ENCODE peak calls at places on chromosomes 11 and 22, in seven cellular contexts. One of them, this sample, is unnamed.

GRCh38 chr22:46107089-46107664 is 43.1 kb upstream of the PPARA start:
- DNase-seq in AG04450: no peak
- DNase-seq in activated B cell treated with CpG ODN at 0.5 μM for 24 hours: no peak
- DNase-seq in chondrocyte: no peak
- DNase-seq in PC-9: no peak
- DNase-seq in CD8-positive, alpha-beta T cell: no peak
- DNase-seq in cardiac muscle cell: no peak
- DNase-seq in this sample: no peak

GRCh38 chr11:9030601-9031000 is 26.8 kb upstream of the NRIP3 start:
- DNase-seq in AG04450: no peak
- DNase-seq in activated B cell treated with CpG ODN at 0.5 μM for 24 hours: no peak
- DNase-seq in chondrocyte: no peak
- DNase-seq in PC-9: no peak
- DNase-seq in CD8-positive, alpha-beta T cell: no peak
- DNase-seq in cardiac muscle cell: no peak
- DNase-seq in this sample: no peak

GRCh38 chr11:119447664-119448242 is 24.8 kb upstream of the THY1 start:
- DNase-seq in AG04450: no peak
- DNase-seq in activated B cell treated with CpG ODN at 0.5 μM for 24 hours: no peak
- DNase-seq in chondrocyte: no peak
- DNase-seq in PC-9: no peak
- DNase-seq in CD8-positive, alpha-beta T cell: no peak
- DNase-seq in cardiac muscle cell: no peak
- DNase-seq in this sample: no peak

GRCh38 chr22:41250127-41250526 is 9.4 kb upstream of the CHADL start:
- DNase-seq in AG04450: no peak
- DNase-seq in activated B cell treated with CpG ODN at 0.5 μM for 24 hours: no peak
- DNase-seq in chondrocyte: no peak
- DNase-seq in PC-9: no peak
- DNase-seq in CD8-positive, alpha-beta T cell: no peak
- DNase-seq in cardiac muscle cell: no peak
- DNase-seq in this sample: no peak

GRCh38 chr11:57588038-57588710 is 9.3 kb upstream of the SERPING1 start:
- DNase-seq in AG04450: no peak
- DNase-seq in activated B cell treated with CpG ODN at 0.5 μM for 24 hours: no peak
- DNase-seq in chondrocyte: no peak
- DNase-seq in PC-9: no peak
- DNase-seq in CD8-positive, alpha-beta T cell: no peak
- DNase-seq in cardiac muscle cell: no peak
- DNase-seq in this sample: no peak

GRCh38 chr11:116312560-116313340 is 460.0 kb downstream of the BUD13 start:
- DNase-seq in AG04450: no peak
- DNase-seq in activated B cell treated with CpG ODN at 0.5 μM for 24 hours: no peak
- DNase-seq in chondrocyte: no peak
- DNase-seq in PC-9: no peak
- DNase-seq in CD8-positive, alpha-beta T cell: no peak
- DNase-seq in cardiac muscle cell: no peak
- DNase-seq in this sample: no peak

GRCh38 chr11:78365381-78365792 is 52.2 kb downstream of the GAB2 start:
- DNase-seq in AG04450: no peak
- DNase-seq in activated B cell treated with CpG ODN at 0.5 μM for 24 hours: no peak
- DNase-seq in chondrocyte: no peak
- DNase-seq in PC-9: peak; percentile 95
- DNase-seq in CD8-positive, alpha-beta T cell: no peak
- DNase-seq in cardiac muscle cell: peak; percentile 57
- DNase-seq in this sample: peak; percentile 12

GRCh38 chr22:42844756-42845155 is 12.3 kb downstream of the ARFGAP3 start:
- DNase-seq in AG04450: no peak
- DNase-seq in activated B cell treated with CpG ODN at 0.5 μM for 24 hours: no peak
- DNase-seq in chondrocyte: no peak
- DNase-seq in PC-9: peak; percentile 96
- DNase-seq in CD8-positive, alpha-beta T cell: no peak
- DNase-seq in cardiac muscle cell: no peak
- DNase-seq in this sample: no peak

GRCh38 chr22:43820671-43821305 is 8.7 kb upstream of the EFCAB6 start:
- DNase-seq in AG04450: no peak
- DNase-seq in activated B cell treated with CpG ODN at 0.5 μM for 24 hours: no peak
- DNase-seq in chondrocyte: no peak
- DNase-seq in PC-9: no peak
- DNase-seq in CD8-positive, alpha-beta T cell: no peak
- DNase-seq in cardiac muscle cell: no peak
- DNase-seq in this sample: no peak

GRCh38 chr11:72222106-72222891 is 2.3 kb upstream of the INPPL1 start:
- DNase-seq in AG04450: no peak
- DNase-seq in activated B cell treated with CpG ODN at 0.5 μM for 24 hours: no peak
- DNase-seq in chondrocyte: no peak
- DNase-seq in PC-9: no peak
- DNase-seq in CD8-positive, alpha-beta T cell: no peak
- DNase-seq in cardiac muscle cell: peak; percentile 59
- DNase-seq in this sample: no peak

GRCh38 chr11:67996622-67997459 is 7.1 kb downstream of the UNC93B1 start:
- DNase-seq in AG04450: no peak
- DNase-seq in activated B cell treated with CpG ODN at 0.5 μM for 24 hours: no peak
- DNase-seq in chondrocyte: no peak
- DNase-seq in PC-9: peak; percentile 61
- DNase-seq in CD8-positive, alpha-beta T cell: no peak
- DNase-seq in cardiac muscle cell: peak; percentile 75
- DNase-seq in this sample: no peak

GRCh38 chr22:40156001-40156516 is 21.7 kb upstream of the TNRC6B start:
- DNase-seq in AG04450: no peak
- DNase-seq in activated B cell treated with CpG ODN at 0.5 μM for 24 hours: no peak
- DNase-seq in chondrocyte: no peak
- DNase-seq in PC-9: peak; percentile 98
- DNase-seq in CD8-positive, alpha-beta T cell: no peak
- DNase-seq in cardiac muscle cell: peak; percentile 72
- DNase-seq in this sample: no peak
- TF ChIP-seq CTCF in AG04450: peak; percentile 24
- TF ChIP-seq CTCF in activated B cell treated with CpG ODN at 0.5 μM for 24 hours: no peak
- TF ChIP-seq CTCF in chondrocyte: peak; percentile 59
- TF ChIP-seq CTCF in PC-9: peak; percentile 54
- TF ChIP-seq CTCF in CD8-positive, alpha-beta T cell: no peak
- TF ChIP-seq CTCF in cardiac muscle cell: peak; percentile 38
- TF ChIP-seq CTCF in this sample: peak; percentile 22

GRCh38 chr22:32355760-32356159 is 1.9 kb upstream of the RFPL3 start:
- DNase-seq in AG04450: no peak
- DNase-seq in activated B cell treated with CpG ODN at 0.5 μM for 24 hours: no peak
- DNase-seq in chondrocyte: no peak
- DNase-seq in PC-9: peak; percentile 46
- DNase-seq in CD8-positive, alpha-beta T cell: no peak
- DNase-seq in cardiac muscle cell: no peak
- DNase-seq in this sample: no peak
- TF ChIP-seq CTCF in AG04450: no peak
- TF ChIP-seq CTCF in activated B cell treated with CpG ODN at 0.5 μM for 24 hours: no peak
- TF ChIP-seq CTCF in chondrocyte: peak; percentile 10
- TF ChIP-seq CTCF in PC-9: peak; percentile 60
- TF ChIP-seq CTCF in CD8-positive, alpha-beta T cell: no peak
- TF ChIP-seq CTCF in cardiac muscle cell: no peak
- TF ChIP-seq CTCF in this sample: peak; percentile 44

GRCh38 chr11:39361557-39361956 is 2097.9 kb downstream of the LRRC4C start:
- DNase-seq in AG04450: no peak
- DNase-seq in activated B cell treated with CpG ODN at 0.5 μM for 24 hours: no peak
- DNase-seq in chondrocyte: no peak
- DNase-seq in PC-9: no peak
- DNase-seq in CD8-positive, alpha-beta T cell: no peak
- DNase-seq in cardiac muscle cell: no peak
- DNase-seq in this sample: no peak

GRCh38 chr11:39367526-39367925 is 2091.9 kb downstream of the LRRC4C start:
- DNase-seq in AG04450: no peak
- DNase-seq in activated B cell treated with CpG ODN at 0.5 μM for 24 hours: no peak
- DNase-seq in chondrocyte: no peak
- DNase-seq in PC-9: no peak
- DNase-seq in CD8-positive, alpha-beta T cell: no peak
- DNase-seq in cardiac muscle cell: no peak
- DNase-seq in this sample: no peak

GRCh38 chr11:39365809-39366436 is 2093.5 kb downstream of the LRRC4C start:
- DNase-seq in AG04450: no peak
- DNase-seq in activated B cell treated with CpG ODN at 0.5 μM for 24 hours: no peak
- DNase-seq in chondrocyte: no peak
- DNase-seq in PC-9: peak; percentile 37
- DNase-seq in CD8-positive, alpha-beta T cell: no peak
- DNase-seq in cardiac muscle cell: peak; percentile 19
- DNase-seq in this sample: no peak
- TF ChIP-seq CTCF in AG04450: no peak
- TF ChIP-seq CTCF in activated B cell treated with CpG ODN at 0.5 μM for 24 hours: no peak
- TF ChIP-seq CTCF in chondrocyte: peak; percentile 78
- TF ChIP-seq CTCF in PC-9: peak; percentile 41
- TF ChIP-seq CTCF in CD8-positive, alpha-beta T cell: no peak
- TF ChIP-seq CTCF in cardiac muscle cell: no peak
- TF ChIP-seq CTCF in this sample: no peak

DNA sequence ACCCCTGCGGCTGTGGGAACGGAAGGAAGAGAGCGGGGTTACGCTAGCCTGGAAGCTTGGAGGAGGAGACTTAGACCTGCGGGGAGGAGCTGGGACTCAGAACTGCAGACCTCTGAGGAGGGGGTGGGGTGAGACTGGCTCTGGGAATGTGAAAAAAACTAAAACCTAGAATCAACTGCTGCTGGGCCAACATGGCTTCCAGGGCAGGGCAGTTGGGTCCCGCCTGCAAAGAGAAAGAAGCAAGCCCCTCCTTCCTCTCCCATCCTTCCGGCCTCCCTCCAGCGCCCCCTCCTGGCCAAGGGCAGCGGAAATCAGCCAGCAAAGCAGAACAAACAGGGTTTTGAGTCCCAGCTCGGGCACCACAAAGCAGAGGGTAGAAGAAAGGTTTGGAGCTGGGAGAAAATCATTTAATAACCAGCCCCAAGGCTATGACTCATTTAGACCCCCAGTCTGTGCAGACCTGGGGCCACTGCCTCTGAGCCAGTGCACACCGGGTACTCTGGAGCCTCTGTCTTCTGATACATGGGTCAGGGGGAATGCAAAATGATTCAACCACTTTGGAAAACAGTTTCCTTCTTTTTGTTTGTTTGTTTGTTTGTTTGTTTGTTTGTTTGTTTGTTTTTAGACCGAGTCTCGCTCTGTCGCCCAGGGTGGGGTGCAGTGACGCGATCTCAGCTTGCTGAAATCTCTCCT is 7.3 kb upstream of the NCF4 start:
- DNase-seq in AG04450: no peak
- DNase-seq in activated B cell treated with CpG ODN at 0.5 μM for 24 hours: peak; percentile 78
- DNase-seq in chondrocyte: no peak
- DNase-seq in PC-9: peak; percentile 57
- DNase-seq in CD8-positive, alpha-beta T cell: peak; percentile 72
- DNase-seq in cardiac muscle cell: peak; percentile 51
- DNase-seq in this sample: peak; percentile 46
- TF ChIP-seq CTCF in AG04450: peak; percentile 59
- TF ChIP-seq CTCF in activated B cell treated with CpG ODN at 0.5 μM for 24 hours: no peak
- TF ChIP-seq CTCF in chondrocyte: peak; percentile 78
- TF ChIP-seq CTCF in PC-9: peak; percentile 93
- TF ChIP-seq CTCF in CD8-positive, alpha-beta T cell: peak; percentile 70
- TF ChIP-seq CTCF in cardiac muscle cell: peak; percentile 81
- TF ChIP-seq CTCF in this sample: peak; percentile 59

DNA sequence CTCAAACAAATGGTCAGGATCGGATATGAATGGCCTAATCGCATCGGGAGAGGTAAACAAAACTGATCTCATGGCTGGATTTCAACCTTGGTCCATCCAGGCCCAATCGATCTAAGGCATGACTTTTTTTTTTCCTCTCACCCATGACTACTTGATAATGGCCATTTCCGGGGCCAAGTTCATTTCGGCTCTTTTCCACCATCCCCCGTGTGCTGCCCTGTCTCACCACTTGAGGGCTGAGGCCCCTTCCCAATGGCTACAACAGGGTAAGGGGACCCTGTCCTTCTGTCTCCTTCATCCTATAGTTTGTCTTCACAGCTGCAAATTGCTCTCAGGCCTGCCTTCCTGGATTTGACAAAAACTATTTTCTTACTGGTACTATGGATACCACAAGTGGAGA is 26.7 kb downstream of the GRAP2 start:
- DNase-seq in AG04450: no peak
- DNase-seq in activated B cell treated with CpG ODN at 0.5 μM for 24 hours: no peak
- DNase-seq in chondrocyte: no peak
- DNase-seq in PC-9: no peak
- DNase-seq in CD8-positive, alpha-beta T cell: no peak
- DNase-seq in cardiac muscle cell: no peak
- DNase-seq in this sample: no peak
- TF ChIP-seq CTCF in AG04450: peak; percentile 27
- TF ChIP-seq CTCF in activated B cell treated with CpG ODN at 0.5 μM for 24 hours: no peak
- TF ChIP-seq CTCF in chondrocyte: no peak
- TF ChIP-seq CTCF in PC-9: no peak
- TF ChIP-seq CTCF in CD8-positive, alpha-beta T cell: peak; percentile 20
- TF ChIP-seq CTCF in cardiac muscle cell: peak; percentile 5
- TF ChIP-seq CTCF in this sample: peak; percentile 52

DNA sequence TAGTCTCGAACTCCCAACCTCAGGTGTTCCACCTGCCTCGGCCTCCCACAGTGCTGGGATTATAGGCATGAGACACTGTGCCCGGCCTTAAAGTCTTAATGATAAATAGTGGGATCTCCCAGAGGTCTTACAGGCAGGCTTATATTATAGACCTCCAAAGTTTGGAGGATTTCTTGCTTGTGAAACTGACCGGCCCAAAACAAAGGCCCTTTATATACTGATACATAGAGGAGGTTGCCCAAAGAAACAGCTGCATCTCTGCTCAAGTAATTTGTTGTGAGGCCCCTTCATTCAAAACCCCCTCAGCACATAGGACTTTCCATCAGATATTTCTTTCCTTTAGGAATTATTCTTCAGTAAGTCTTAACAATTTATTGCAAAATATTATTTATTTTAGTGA is 27.4 kb upstream of the RDX start:
- DNase-seq in AG04450: no peak
- DNase-seq in activated B cell treated with CpG ODN at 0.5 μM for 24 hours: no peak
- DNase-seq in chondrocyte: no peak
- DNase-seq in PC-9: no peak
- DNase-seq in CD8-positive, alpha-beta T cell: no peak
- DNase-seq in cardiac muscle cell: no peak
- DNase-seq in this sample: no peak
- TF ChIP-seq CTCF in AG04450: no peak
- TF ChIP-seq CTCF in activated B cell treated with CpG ODN at 0.5 μM for 24 hours: no peak
- TF ChIP-seq CTCF in chondrocyte: no peak
- TF ChIP-seq CTCF in PC-9: no peak
- TF ChIP-seq CTCF in CD8-positive, alpha-beta T cell: no peak
- TF ChIP-seq CTCF in cardiac muscle cell: no peak
- TF ChIP-seq CTCF in this sample: no peak

DNA sequence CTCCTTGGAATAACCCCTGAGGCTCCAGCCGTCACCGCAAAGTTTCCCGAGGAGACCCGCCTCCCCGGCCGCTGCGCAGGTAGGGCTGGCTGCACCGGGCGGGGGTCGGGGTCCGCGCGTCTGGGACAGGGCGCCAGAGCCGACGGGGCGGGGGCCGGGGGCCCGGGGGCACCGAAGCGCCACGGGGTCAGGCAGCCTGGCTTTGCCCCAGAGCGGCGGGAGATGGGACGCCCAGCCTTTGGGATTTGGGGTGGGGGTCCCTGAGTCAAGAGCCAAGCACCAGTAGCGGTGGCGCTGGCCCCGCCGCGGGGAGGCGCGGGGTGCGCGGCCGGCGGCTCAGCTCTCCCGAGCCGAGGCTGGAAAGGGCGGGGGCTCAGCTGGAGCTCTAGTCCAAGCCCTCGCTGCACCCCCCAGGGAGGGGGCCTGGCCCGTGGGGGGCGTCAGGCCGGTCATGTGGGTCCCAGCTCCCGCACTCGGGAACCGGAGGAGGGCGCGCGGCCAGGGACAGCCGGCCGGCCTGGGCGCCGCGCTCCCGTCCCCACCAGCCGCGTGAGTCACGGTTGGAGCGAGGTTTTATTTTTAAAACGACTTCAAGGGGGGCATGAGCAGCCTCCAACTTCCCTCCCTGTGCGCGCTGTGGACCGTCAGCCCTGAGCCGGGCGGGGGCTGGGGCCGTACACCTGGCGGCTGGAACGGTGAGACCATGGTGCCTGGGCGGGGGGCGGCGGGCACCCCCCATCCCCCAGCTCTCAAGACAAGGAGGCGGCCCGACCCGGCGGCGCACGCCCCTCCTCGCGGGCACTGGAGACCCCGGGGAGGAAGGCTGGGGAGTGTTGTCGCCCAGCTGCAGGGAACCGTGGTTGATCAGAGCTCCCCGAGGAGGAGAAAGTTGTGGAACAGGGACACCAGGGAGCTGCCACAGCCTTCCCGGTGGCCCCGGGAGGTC is 623 bp downstream of the FLRT1 start:
- DNase-seq in AG04450: no peak
- DNase-seq in activated B cell treated with CpG ODN at 0.5 μM for 24 hours: no peak
- DNase-seq in chondrocyte: no peak
- DNase-seq in PC-9: no peak
- DNase-seq in CD8-positive, alpha-beta T cell: no peak
- DNase-seq in cardiac muscle cell: peak; percentile 54
- DNase-seq in this sample: no peak
- TF ChIP-seq CTCF in AG04450: no peak
- TF ChIP-seq CTCF in activated B cell treated with CpG ODN at 0.5 μM for 24 hours: no peak
- TF ChIP-seq CTCF in chondrocyte: peak; percentile 46
- TF ChIP-seq CTCF in PC-9: no peak
- TF ChIP-seq CTCF in CD8-positive, alpha-beta T cell: no peak
- TF ChIP-seq CTCF in cardiac muscle cell: peak; percentile 19
- TF ChIP-seq CTCF in this sample: peak; percentile 5

This sample was measured in progenitor cell of endocrine pancreas.